ENCODE peak calls at places on chromosomes 6 and 20, in four cellular contexts. D is NCI-H1092, H is IMR-90, U is MM.1S. Q is an unnamed sample.

GRCh38 chr6:44481056-44481455 is 93.5 kb downstream of the CDC5L start:
- DNase-seq in D (no peak), H (no peak), U (no peak), Q (no peak)

GRCh38 chr6:52305385-52305784 is 20.8 kb upstream of the MCM3 start:
- DNase-seq in U (no peak), D (no peak), H (no peak), Q (no peak)

GRCh38 chr6:42405025-42405424 is 46.7 kb downstream of the TRERF1 start:
- DNase-seq in D (no peak), H (peak), U (no peak), Q (no peak)

GRCh38 chr6:31820051-31820389 is 4.7 kb downstream of the HSPA1A start:
- DNase-seq in U (no peak), H (no peak), D (no peak), Q (no peak)

GRCh38 chr20:52312131-52312729 is 120.7 kb upstream of the ZFP64 start:
- DNase-seq in D (peak), H (peak), U (peak), Q (peak)

GRCh38 chr6:31399589-31400466 is 3.6 kb upstream of the MICA start:
- DNase-seq in D (no peak), H (peak), U (peak), Q (peak)

GRCh38 chr6:4743026-4743425 is 33.2 kb upstream of the CDYL start:
- DNase-seq in U (no peak), D (no peak), H (no peak), Q (no peak)

GRCh38 chr20:24257171-24257570 is 212.3 kb upstream of the SYNDIG1 start:
- DNase-seq in U (no peak), D (no peak), H (no peak), Q (no peak)

GRCh38 chr6:151847064-151847463 is 39.6 kb downstream of the ESR1 start:
- DNase-seq in U (peak), D (no peak), H (peak), Q (no peak)

GRCh38 chr6:139126255-139126654 is 8.6 kb upstream of the HECA start:
- DNase-seq in H (peak), D (no peak), U (no peak), Q (no peak)

GRCh38 chr6:118551063-118551672 is 3.1 kb downstream of the PLN start:
- DNase-seq in D (peak), H (peak), U (peak), Q (peak)

GRCh38 chr6:142716097-142716496 is 228.9 kb downstream of the HIVEP2 start:
- DNase-seq in H (no peak), U (no peak), D (no peak), Q (no peak)

GRCh38 chr6:66555082-66555481 is 848.1 kb upstream of the EYS start:
- DNase-seq in D (no peak), U (no peak), H (no peak), Q (no peak)

GRCh38 chr6:3899061-3899460 is 49.9 kb downstream of the FAM50B start:
- DNase-seq in D (no peak), U (no peak), H (no peak), Q (no peak)

GRCh38 chr20:61303675-61304074 is 51.6 kb downstream of the CDH4 start:
- DNase-seq in D (no peak), H (no peak), U (no peak), Q (peak)

GRCh38 chr6:35668096-35668495 is 20.6 kb downstream of the FKBP5 start:
- DNase-seq in U (no peak), D (no peak), H (no peak), Q (no peak)

GRCh38 chr6:124119591-124119990 is 315.9 kb downstream of the NKAIN2 start:
- DNase-seq in D (peak), H (no peak), U (no peak), Q (peak)

GRCh38 chr20:20452254-20452676 is 84.4 kb downstream of the INSM1 start:
- DNase-seq in H (peak), U (no peak), D (peak), Q (peak)

GRCh38 chr20:22763257-22763906 is 179.0 kb upstream of the FOXA2 start:
- DNase-seq in H (no peak), D (no peak), U (no peak), Q (no peak)

GRCh38 chr6:11043552-11043960 is 549 bp downstream of the ELOVL2 start:
- DNase-seq in U (no peak), H (no peak), D (no peak), Q (peak)

GRCh38 chr6:110761371-110761770 is 53.9 kb downstream of the CDK19 start:
- DNase-seq in D (no peak), U (no peak), H (no peak), Q (no peak)

GRCh38 chr20:53623454-53624206 is 30.0 kb upstream of the ZNF217 start:
- DNase-seq in H (peak), U (peak), D (no peak), Q (no peak)

GRCh38 chr6:36353411-36353915 is 16.8 kb upstream of the BNIP5 start:
- DNase-seq in D (no peak), H (peak), U (no peak), Q (no peak)

GRCh38 chr6:1240766-1241165 is 71.1 kb upstream of the FOXQ1 start:
- DNase-seq in D (no peak), H (peak), U (no peak), Q (no peak)

GRCh38 chr6:35083507-35083906 is 57.6 kb downstream of the TCP11 start:
- DNase-seq in H (no peak), D (no peak), U (no peak), Q (no peak)

GRCh38 chr20:20130399-20130798 is 78.1 kb downstream of the CFAP61 start:
- DNase-seq in U (peak), D (peak), H (no peak), Q (peak)

GRCh38 chr20:58552366-58552934 is 37.3 kb upstream of the APCDD1L start:
- DNase-seq in D (no peak), H (no peak), U (no peak), Q (no peak)

GRCh38 chr6:166412911-166413384 is 30.2 kb upstream of the MPC1 start:
- DNase-seq in H (no peak), U (no peak), D (no peak), Q (no peak)

GRCh38 chr20:50788868-50789125 is 6.1 kb upstream of the BCAS4 start:
- DNase-seq in D (no peak), U (no peak), H (no peak), Q (no peak)

GRCh38 chr6:113414511-113414910 is 442.6 kb upstream of the MARCKS start:
- DNase-seq in H (peak), D (peak), U (no peak), Q (peak)